ENCODE peak calls at places on chromosomes 7 and 10, in eight cellular contexts. J, N, E, V, W, Q, S and L are unnamed samples.

GRCh38 chr10:131272897-131273451 is 38.5 kb downstream of the TCERG1L start:
- DNase-seq in S (no peak), Q (no peak), V (no peak), E (no peak), W (no peak), N (no peak), J (no peak), L (no peak)

GRCh38 chr7:112930787-112931186 is 140.6 kb upstream of the TMEM168 start:
- DNase-seq in E (no peak), Q (no peak), N (no peak), W (no peak), V (peak; percentile 63), J (no peak), S (no peak), L (no peak)

GRCh38 chr7:80359029-80359428 is 152.8 kb downstream of the GNAT3 start:
- DNase-seq in Q (no peak), W (no peak), E (no peak), J (no peak), S (no peak), V (no peak), N (no peak), L (no peak)

GRCh38 chr10:118742787-118743186 is 12.0 kb downstream of the CACUL1 start:
- DNase-seq in J (no peak), S (no peak), W (no peak), V (no peak), Q (no peak), N (no peak), E (no peak), L (no peak)

GRCh38 chr10:70914316-70914864 is 26.0 kb upstream of the PCBD1 start:
- DNase-seq in N (no peak), Q (no peak), E (no peak), V (no peak), S (no peak), J (no peak), W (no peak), L (no peak)

GRCh38 chr7:98106647-98107312 is at the start of gene LMTK2:
- DNase-seq in N (peak; percentile 95), W (peak; percentile 94), S (peak; percentile 87), E (peak; percentile 89), Q (peak; percentile 93), J (peak; percentile 82), V (peak; percentile 77), L (peak; percentile 96)

GRCh38 chr7:140160308-140160707 is 16.5 kb downstream of the KDM7A start:
- DNase-seq in W (no peak), S (no peak), J (no peak), E (no peak), V (no peak), N (no peak), Q (no peak), L (no peak)

GRCh38 chr7:136688601-136689000 is 179.9 kb upstream of the CHRM2 start:
- DNase-seq in J (no peak), W (no peak), E (no peak), N (no peak), S (no peak), V (no peak), Q (no peak), L (no peak)

GRCh38 chr7:151271699-151272355 is 23.3 kb upstream of the SMARCD3 start:
- DNase-seq in N (no peak), W (no peak), V (peak; percentile 36), J (no peak), Q (peak; percentile 33), S (no peak), E (no peak), L (no peak)

GRCh38 chr7:87146740-87147386 is 5.4 kb upstream of the DMTF1 start:
- DNase-seq in E (no peak), V (no peak), W (no peak), Q (no peak), J (no peak), N (no peak), S (no peak), L (no peak)

GRCh38 chr7:24862461-24862860 is 105.2 kb upstream of the GSDME start:
- DNase-seq in W (no peak), N (no peak), E (no peak), S (no peak), V (no peak), J (no peak), Q (no peak), L (no peak)